ENCODE peak calls at places on chromosomes 12 and 14, in nine cellular contexts. P is WERI-Rb-1; J is colonic mucosa; R is stimulated activated CD4-positive, alpha-beta T cell treated with anti-CD3 and anti-CD28 coated beads, Interleukin-12 subunit alpha, Interleukin-12 subunit beta, amount 100 ng/mL, for 48 hours; C is AG08395; M is neural crest cell; Z is Calu3; O is erythroblast; W is M059J. H is an unnamed sample.

GRCh38 chr12:52184813-52185212 is 7.0 kb downstream of the KRT80 start:
- DNase-seq in W (no peak), P (no peak), Z (no peak), R (no peak), C (no peak), J (no peak), M (no peak), O (no peak), H (no peak)

GRCh38 chr12:116982721-116983502 is 72.2 kb downstream of the FBXW8 start:
- DNase-seq in Z (no peak), P (no peak), R (no peak), J (no peak), M (no peak), W (peak; percentile 13), O (no peak), C (peak; percentile 82), H (no peak)

GRCh38 chr14:54812661-54813060 is 90.0 kb downstream of the GCH1 start:
- DNase-seq in J (no peak), C (no peak), M (no peak), O (no peak), P (no peak), W (no peak), Z (no peak), R (no peak), H (no peak)

GRCh38 chr12:111905502-111905901 is 63.5 kb downstream of the MAPKAPK5 start:
- DNase-seq in P (no peak), O (no peak), M (no peak), R (no peak), C (no peak), J (no peak), W (no peak), Z (no peak), H (no peak)

GRCh38 chr14:70894868-70895267 is 12.4 kb upstream of the PCNX1 start:
- DNase-seq in C (no peak), M (no peak), Z (no peak), R (no peak), O (no peak), W (peak; percentile 46), P (no peak), J (no peak), H (no peak)

GRCh38 chr12:68854078-68854468 is 46.1 kb downstream of the MDM2 start:
- DNase-seq in R (no peak), Z (no peak), W (no peak), P (no peak), M (no peak), J (no peak), C (no peak), O (no peak), H (no peak)

GRCh38 chr12:39617887-39618286 is 1.7 kb downstream of the ABCD2 start:
- DNase-seq in Z (no peak), C (no peak), M (no peak), W (no peak), O (no peak), J (no peak), P (no peak), R (no peak), H (no peak)

GRCh38 chr12:9721394-9722092 is 11.4 kb downstream of the CLECL1 start:
- DNase-seq in P (no peak), Z (no peak), W (peak; percentile 56), C (peak; percentile 11), J (no peak), O (no peak), R (no peak), M (no peak), H (no peak)

GRCh38 chr12:22458301-22458917 is 85.9 kb downstream of the C2CD5 start:
- DNase-seq in W (no peak), C (no peak), P (peak; percentile 52), O (no peak), J (no peak), Z (no peak), R (no peak), M (no peak), H (no peak)

GRCh38 chr14:98252819-98253218 is 1019.2 kb downstream of the BCL11B start:
- DNase-seq in W (no peak), R (no peak), M (no peak), Z (no peak), P (no peak), C (no peak), J (peak; percentile 81), O (no peak), H (peak; percentile 76)

H was measured in left colon.